ENCODE peak calls at places on chromosomes 11 and 22, in nine cellular contexts. U is left lung, X is suprapubic skin, Z is upper lobe of right lung, C is body of pancreas, A is colonic mucosa, Y is choroid plexus epithelial cell, M is uterus, S is endothelial cell. O is an unnamed sample.
A peak's percentile ranks its signal among the peaks of the same experiment; 100 is the strongest.

GRCh38 chr11:46664612-46665011 is 35.8 kb downstream of the ARHGAP1 start:
- DNase-seq in S (no peak), X (no peak), Y (no peak), A (no peak), Z (peak; percentile 28), C (no peak), M (no peak), U (no peak), O (no peak)

GRCh38 chr11:17610402-17610894 is 63.4 kb downstream of the OTOG start:
- DNase-seq in Y (no peak), M (no peak), Z (peak; percentile 56), U (peak; percentile 24), X (no peak), A (peak; percentile 14), S (no peak), C (no peak), O (no peak)

GRCh38 chr11:76778874-76779273 is 4.3 kb upstream of the TSKU start:
- DNase-seq in X (no peak), U (no peak), S (no peak), Y (no peak), A (no peak), Z (no peak), C (no peak), M (no peak), O (no peak)

GRCh38 chr22:46010177-46010867 is 33.4 kb upstream of the WNT7B start:
- DNase-seq in S (no peak), U (peak; percentile 31), A (no peak), C (no peak), Z (peak; percentile 57), Y (no peak), X (peak; percentile 60), M (peak; percentile 47), O (peak; percentile 20)

GRCh38 chr22:29704528-29705285 is 15.1 kb upstream of the CABP7 start:
- DNase-seq in Z (no peak), M (no peak), U (no peak), A (peak; percentile 25), Y (peak; percentile 69), X (no peak), C (no peak), S (no peak), O (no peak)

GRCh38 chr11:95045791-95046190 is 3.4 kb upstream of the KDM4F start:
- DNase-seq in Y (no peak), S (no peak), U (no peak), A (no peak), C (no peak), Z (no peak), M (no peak), X (no peak), O (no peak)

GRCh38 chr11:110866081-110866480 is 153.8 kb upstream of the ARHGAP20 start:
- DNase-seq in M (no peak), U (no peak), X (no peak), S (no peak), Y (no peak), C (no peak), A (no peak), Z (no peak), O (no peak)

GRCh38 chr11:119615003-119615878 is 113.8 kb downstream of the NECTIN1 start:
- DNase-seq in U (no peak), S (no peak), X (no peak), C (no peak), M (no peak), Y (peak; percentile 78), A (no peak), Z (no peak), O (peak; percentile 67)

GRCh38 chr11:128890543-128891409 is at the start of gene KCNJ5:
- DNase-seq in S (peak; percentile 40), X (no peak), U (peak; percentile 40), A (peak; percentile 38), C (peak; percentile 56), Y (no peak), Z (peak; percentile 80), M (peak; percentile 23), O (peak; percentile 47)

GRCh38 chr11:128891410-128891861 is 280 bp downstream of the KCNJ5 start:
- DNase-seq in M (no peak), Z (no peak), U (peak; percentile 32), Y (no peak), S (no peak), C (no peak), X (no peak), A (no peak), O (no peak)

GRCh38 chr11:128891912-128892398 is 799 bp downstream of the KCNJ5 start:
- DNase-seq in X (no peak), C (peak; percentile 56), Z (no peak), U (peak; percentile 29), Y (no peak), S (no peak), M (no peak), A (no peak), O (no peak)

GRCh38 chr11:128889657-128890213 is 1.4 kb upstream of the KCNJ5 start:
- DNase-seq in M (no peak), X (no peak), A (no peak), Z (no peak), S (no peak), U (no peak), C (no peak), Y (no peak), O (no peak)

GRCh38 chr11:128890216-128890542 is 977 bp upstream of the KCNJ5 start:
- DNase-seq in X (no peak), S (no peak), C (no peak), A (no peak), Z (no peak), Y (no peak), M (no peak), U (no peak), O (no peak)
- TF ChIP-seq CTCF in X (no peak), S (no peak), C (no peak), A (no peak), Z (no peak), Y (no peak), M (no peak), U (no peak), O (no peak)

GRCh38 chr11:62622476-62622875 is 690 bp upstream of the B3GAT3 start:
- DNase-seq in Y (no peak), C (no peak), A (no peak), Z (no peak), X (no peak), S (no peak), M (no peak), U (no peak), O (no peak)

GRCh38 chr11:62621567-62622470 is at the start of gene B3GAT3:
- DNase-seq in S (peak; percentile 93), U (peak; percentile 99), Y (peak; percentile 99), M (peak; percentile 99), X (peak; percentile 99), C (peak; percentile 99), A (peak; percentile 98), Z (peak; percentile 100), O (peak; percentile 98)

GRCh38 chr11:62632492-62632891 is 10.7 kb upstream of the B3GAT3 start:
- DNase-seq in U (no peak), C (no peak), Z (no peak), S (no peak), M (no peak), Y (no peak), A (no peak), X (no peak), O (no peak)

GRCh38 chr11:62627718-62628117 is 5.9 kb upstream of the B3GAT3 start:
- DNase-seq in M (no peak), X (no peak), Y (peak; percentile 37), C (no peak), S (no peak), U (no peak), Z (no peak), A (no peak), O (no peak)
- TF ChIP-seq CTCF in M (no peak), X (no peak), Y (peak; percentile 29), C (no peak), S (no peak), U (no peak), Z (no peak), A (no peak), O (no peak)

GRCh38 chr11:64314146-64314804 is 3.1 kb downstream of the TRMT112 start:
- DNase-seq in U (no peak), X (no peak), Y (no peak), S (no peak), Z (no peak), C (no peak), A (no peak), M (no peak), O (no peak)

GRCh38 chr11:64313491-64314145 is 3.7 kb downstream of the TRMT112 start:
- DNase-seq in Y (no peak), M (no peak), X (peak; percentile 85), A (no peak), S (no peak), Z (peak; percentile 69), U (no peak), C (no peak), O (no peak)

GRCh38 chr11:64317325-64317960 is at the start of gene TRMT112:
- DNase-seq in C (peak; percentile 96), S (peak; percentile 79), Y (peak; percentile 99), X (peak; percentile 98), M (peak; percentile 95), A (peak; percentile 98), Z (peak; percentile 97), U (peak; percentile 98), O (peak; percentile 99)

GRCh38 chr11:64312947-64313346 is 4.4 kb downstream of the TRMT112 start:
- DNase-seq in Y (no peak), U (no peak), X (no peak), S (no peak), A (no peak), M (no peak), Z (no peak), C (no peak), O (no peak)

GRCh38 chr11:64314805-64315561 is 2.4 kb downstream of the TRMT112 start:
- DNase-seq in U (no peak), A (no peak), X (no peak), Z (no peak), S (no peak), C (peak; percentile 15), Y (no peak), M (no peak), O (no peak)
- TF ChIP-seq CTCF in U (no peak), A (no peak), X (no peak), Z (no peak), S (no peak), C (no peak), Y (no peak), M (no peak), O (no peak)

GRCh38 chr11:7537260-7537659 is 23.5 kb downstream of the PPFIBP2 start:
- DNase-seq in U (no peak), C (no peak), X (peak; percentile 33), Y (no peak), A (no peak), Z (no peak), S (no peak), M (no peak), O (no peak)

GRCh38 chr11:7538466-7539454 is 25.0 kb downstream of the PPFIBP2 start:
- DNase-seq in U (no peak), A (peak; percentile 49), M (no peak), X (no peak), Z (no peak), S (no peak), Y (no peak), C (no peak), O (no peak)

GRCh38 chr11:7534030-7534378 is 20.2 kb downstream of the PPFIBP2 start:
- DNase-seq in Z (no peak), A (no peak), Y (no peak), M (no peak), S (no peak), C (no peak), U (no peak), X (no peak), O (no peak)

GRCh38 chr11:7538023-7538422 is 24.2 kb downstream of the PPFIBP2 start:
- DNase-seq in Z (no peak), M (peak; percentile 61), X (no peak), Y (no peak), C (no peak), S (no peak), A (peak; percentile 24), U (no peak), O (no peak)

DNA sequence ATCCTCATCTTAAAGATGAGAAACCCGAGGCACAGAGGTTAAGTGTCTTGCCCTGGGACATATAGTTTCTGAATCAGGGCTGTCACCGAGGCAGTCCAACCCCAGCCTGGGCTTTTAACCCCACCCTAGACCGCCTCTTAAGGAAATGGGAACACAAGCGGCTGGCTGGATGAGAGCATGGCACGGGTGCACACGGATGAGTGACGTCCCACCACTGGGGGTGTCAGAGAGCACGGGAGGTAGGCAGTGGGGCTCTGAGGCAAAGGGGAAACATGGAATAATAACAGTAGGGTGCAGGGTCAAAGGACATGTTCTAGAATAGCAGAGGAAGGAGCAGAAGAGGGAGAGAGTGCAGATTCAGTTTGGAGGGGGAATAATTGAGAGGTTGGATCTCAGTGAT is 22.3 kb downstream of the PPFIBP2 start:
- DNase-seq in Z (no peak), S (peak; percentile 22), M (no peak), A (peak; percentile 56), U (no peak), C (no peak), X (peak; percentile 37), Y (no peak), O (no peak)
- TF ChIP-seq CTCF in Z (peak; percentile 19), S (no peak), M (no peak), A (peak; percentile 16), U (no peak), C (no peak), X (no peak), Y (peak; percentile 18), O (no peak)